ENCODE peak calls at places on chromosomes 6 and 20, in eight cellular contexts. One of them, this sample, is unnamed.

GRCh38 chr6:71332012-71332411 is 43.4 kb downstream of the OGFRL1 start:
- DNase-seq in H7: no peak
- DNase-seq in HS-27A: no peak
- DNase-seq in aorta: no peak
- DNase-seq in ovary: no peak
- DNase-seq in activated CD8-positive, alpha-beta memory T cell treated with anti-CD3 and anti-CD28 coated beads for 24 hours: no peak
- DNase-seq in stimulated activated CD4-positive, alpha-beta T cell treated with anti-CD3 and anti-CD28 coated beads, Interleukin-1b, Interleukin-23, amount 100 ng/mL, for 1 hour: no peak
- DNase-seq in NB4: no peak
- DNase-seq in this sample: no peak

GRCh38 chr6:44567406-44567805 is 179.9 kb downstream of the CDC5L start:
- DNase-seq in HS-27A: no peak
- DNase-seq in ovary: no peak
- DNase-seq in stimulated activated CD4-positive, alpha-beta T cell treated with anti-CD3 and anti-CD28 coated beads, Interleukin-1b, Interleukin-23, amount 100 ng/mL, for 1 hour: no peak
- DNase-seq in NB4: no peak
- DNase-seq in aorta: no peak
- DNase-seq in H7: no peak
- DNase-seq in activated CD8-positive, alpha-beta memory T cell treated with anti-CD3 and anti-CD28 coated beads for 24 hours: no peak
- DNase-seq in this sample: no peak

GRCh38 chr20:51067792-51068191 is 44.9 kb upstream of the KCNG1 start:
- DNase-seq in activated CD8-positive, alpha-beta memory T cell treated with anti-CD3 and anti-CD28 coated beads for 24 hours: no peak
- DNase-seq in HS-27A: no peak
- DNase-seq in stimulated activated CD4-positive, alpha-beta T cell treated with anti-CD3 and anti-CD28 coated beads, Interleukin-1b, Interleukin-23, amount 100 ng/mL, for 1 hour: no peak
- DNase-seq in H7: no peak
- DNase-seq in ovary: no peak
- DNase-seq in NB4: no peak
- DNase-seq in aorta: no peak
- DNase-seq in this sample: no peak

GRCh38 chr6:52538921-52539354 is 37.9 kb downstream of the TRAM2 start:
- DNase-seq in H7: no peak
- DNase-seq in NB4: no peak
- DNase-seq in HS-27A: peak; percentile 97
- DNase-seq in stimulated activated CD4-positive, alpha-beta T cell treated with anti-CD3 and anti-CD28 coated beads, Interleukin-1b, Interleukin-23, amount 100 ng/mL, for 1 hour: no peak
- DNase-seq in ovary: no peak
- DNase-seq in activated CD8-positive, alpha-beta memory T cell treated with anti-CD3 and anti-CD28 coated beads for 24 hours: no peak
- DNase-seq in aorta: no peak
- DNase-seq in this sample: no peak

GRCh38 chr6:31901415-31901952 is 402 bp downstream of the ZBTB12 start:
- DNase-seq in aorta: peak; percentile 79
- DNase-seq in H7: peak; percentile 90
- DNase-seq in stimulated activated CD4-positive, alpha-beta T cell treated with anti-CD3 and anti-CD28 coated beads, Interleukin-1b, Interleukin-23, amount 100 ng/mL, for 1 hour: no peak
- DNase-seq in HS-27A: no peak
- DNase-seq in NB4: peak; percentile 76
- DNase-seq in ovary: peak; percentile 81
- DNase-seq in activated CD8-positive, alpha-beta memory T cell treated with anti-CD3 and anti-CD28 coated beads for 24 hours: no peak
- DNase-seq in this sample: peak; percentile 49

GRCh38 chr6:35359744-35360348 is 17.5 kb downstream of the PPARD start:
- DNase-seq in stimulated activated CD4-positive, alpha-beta T cell treated with anti-CD3 and anti-CD28 coated beads, Interleukin-1b, Interleukin-23, amount 100 ng/mL, for 1 hour: no peak
- DNase-seq in ovary: no peak
- DNase-seq in HS-27A: no peak
- DNase-seq in activated CD8-positive, alpha-beta memory T cell treated with anti-CD3 and anti-CD28 coated beads for 24 hours: no peak
- DNase-seq in aorta: peak; percentile 51
- DNase-seq in NB4: no peak
- DNase-seq in H7: no peak
- DNase-seq in this sample: no peak

GRCh38 chr20:25324412-25324811 is 66.2 kb downstream of the ABHD12 start:
- DNase-seq in H7: peak; percentile 35
- DNase-seq in NB4: peak; percentile 88
- DNase-seq in stimulated activated CD4-positive, alpha-beta T cell treated with anti-CD3 and anti-CD28 coated beads, Interleukin-1b, Interleukin-23, amount 100 ng/mL, for 1 hour: no peak
- DNase-seq in HS-27A: no peak
- DNase-seq in ovary: no peak
- DNase-seq in activated CD8-positive, alpha-beta memory T cell treated with anti-CD3 and anti-CD28 coated beads for 24 hours: no peak
- DNase-seq in aorta: peak; percentile 89
- DNase-seq in this sample: no peak

GRCh38 chr20:25584905-25585704 is at the start of gene NINL:
- DNase-seq in aorta: peak; percentile 74
- DNase-seq in stimulated activated CD4-positive, alpha-beta T cell treated with anti-CD3 and anti-CD28 coated beads, Interleukin-1b, Interleukin-23, amount 100 ng/mL, for 1 hour: no peak
- DNase-seq in activated CD8-positive, alpha-beta memory T cell treated with anti-CD3 and anti-CD28 coated beads for 24 hours: peak; percentile 79
- DNase-seq in HS-27A: peak; percentile 39
- DNase-seq in H7: peak; percentile 98
- DNase-seq in ovary: peak; percentile 84
- DNase-seq in NB4: no peak
- DNase-seq in this sample: peak; percentile 57

GRCh38 chr20:50783903-50784302 is 11.0 kb upstream of the BCAS4 start:
- DNase-seq in ovary: no peak
- DNase-seq in H7: no peak
- DNase-seq in aorta: no peak
- DNase-seq in activated CD8-positive, alpha-beta memory T cell treated with anti-CD3 and anti-CD28 coated beads for 24 hours: no peak
- DNase-seq in stimulated activated CD4-positive, alpha-beta T cell treated with anti-CD3 and anti-CD28 coated beads, Interleukin-1b, Interleukin-23, amount 100 ng/mL, for 1 hour: no peak
- DNase-seq in NB4: no peak
- DNase-seq in HS-27A: no peak
- DNase-seq in this sample: no peak

GRCh38 chr6:120899932-120900331 is 434.3 kb downstream of the TBC1D32 start:
- DNase-seq in H7: no peak
- DNase-seq in NB4: no peak
- DNase-seq in HS-27A: no peak
- DNase-seq in activated CD8-positive, alpha-beta memory T cell treated with anti-CD3 and anti-CD28 coated beads for 24 hours: no peak
- DNase-seq in stimulated activated CD4-positive, alpha-beta T cell treated with anti-CD3 and anti-CD28 coated beads, Interleukin-1b, Interleukin-23, amount 100 ng/mL, for 1 hour: no peak
- DNase-seq in aorta: no peak
- DNase-seq in ovary: no peak
- DNase-seq in this sample: no peak

GRCh38 chr6:33769248-33769821 is 19.6 kb downstream of the LEMD2 start:
- DNase-seq in ovary: no peak
- DNase-seq in stimulated activated CD4-positive, alpha-beta T cell treated with anti-CD3 and anti-CD28 coated beads, Interleukin-1b, Interleukin-23, amount 100 ng/mL, for 1 hour: no peak
- DNase-seq in activated CD8-positive, alpha-beta memory T cell treated with anti-CD3 and anti-CD28 coated beads for 24 hours: no peak
- DNase-seq in HS-27A: no peak
- DNase-seq in aorta: no peak
- DNase-seq in H7: no peak
- DNase-seq in NB4: no peak
- DNase-seq in this sample: no peak

GRCh38 chr6:128311944-128312570 is 208.3 kb downstream of the PTPRK start:
- DNase-seq in HS-27A: no peak
- DNase-seq in activated CD8-positive, alpha-beta memory T cell treated with anti-CD3 and anti-CD28 coated beads for 24 hours: no peak
- DNase-seq in ovary: no peak
- DNase-seq in H7: no peak
- DNase-seq in NB4: peak; percentile 20
- DNase-seq in stimulated activated CD4-positive, alpha-beta T cell treated with anti-CD3 and anti-CD28 coated beads, Interleukin-1b, Interleukin-23, amount 100 ng/mL, for 1 hour: no peak
- DNase-seq in aorta: no peak
- DNase-seq in this sample: no peak

GRCh38 chr6:33905081-33905609 is 101.3 kb upstream of the MLN start:
- DNase-seq in HS-27A: no peak
- DNase-seq in activated CD8-positive, alpha-beta memory T cell treated with anti-CD3 and anti-CD28 coated beads for 24 hours: no peak
- DNase-seq in NB4: no peak
- DNase-seq in H7: no peak
- DNase-seq in ovary: no peak
- DNase-seq in stimulated activated CD4-positive, alpha-beta T cell treated with anti-CD3 and anti-CD28 coated beads, Interleukin-1b, Interleukin-23, amount 100 ng/mL, for 1 hour: no peak
- DNase-seq in aorta: no peak
- DNase-seq in this sample: no peak

GRCh38 chr6:72616406-72617015 is 5.4 kb upstream of the KCNQ5 start:
- DNase-seq in ovary: no peak
- DNase-seq in H7: no peak
- DNase-seq in NB4: peak; percentile 70
- DNase-seq in stimulated activated CD4-positive, alpha-beta T cell treated with anti-CD3 and anti-CD28 coated beads, Interleukin-1b, Interleukin-23, amount 100 ng/mL, for 1 hour: no peak
- DNase-seq in activated CD8-positive, alpha-beta memory T cell treated with anti-CD3 and anti-CD28 coated beads for 24 hours: no peak
- DNase-seq in HS-27A: no peak
- DNase-seq in aorta: no peak
- DNase-seq in this sample: peak; percentile 62

GRCh38 chr6:26431258-26432162 is 8.8 kb upstream of the BTN3A3 start:
- DNase-seq in stimulated activated CD4-positive, alpha-beta T cell treated with anti-CD3 and anti-CD28 coated beads, Interleukin-1b, Interleukin-23, amount 100 ng/mL, for 1 hour: no peak
- DNase-seq in aorta: no peak
- DNase-seq in H7: no peak
- DNase-seq in activated CD8-positive, alpha-beta memory T cell treated with anti-CD3 and anti-CD28 coated beads for 24 hours: no peak
- DNase-seq in NB4: no peak
- DNase-seq in HS-27A: peak; percentile 34
- DNase-seq in ovary: no peak
- DNase-seq in this sample: no peak

GRCh38 chr6:113620372-113620771 is 236.8 kb upstream of the MARCKS start:
- DNase-seq in NB4: no peak
- DNase-seq in ovary: no peak
- DNase-seq in aorta: no peak
- DNase-seq in HS-27A: no peak
- DNase-seq in stimulated activated CD4-positive, alpha-beta T cell treated with anti-CD3 and anti-CD28 coated beads, Interleukin-1b, Interleukin-23, amount 100 ng/mL, for 1 hour: no peak
- DNase-seq in H7: no peak
- DNase-seq in activated CD8-positive, alpha-beta memory T cell treated with anti-CD3 and anti-CD28 coated beads for 24 hours: no peak
- DNase-seq in this sample: no peak

GRCh38 chr6:70298070-70298469 is 4.8 kb downstream of the COL9A1 start:
- DNase-seq in HS-27A: no peak
- DNase-seq in H7: no peak
- DNase-seq in NB4: no peak
- DNase-seq in activated CD8-positive, alpha-beta memory T cell treated with anti-CD3 and anti-CD28 coated beads for 24 hours: no peak
- DNase-seq in stimulated activated CD4-positive, alpha-beta T cell treated with anti-CD3 and anti-CD28 coated beads, Interleukin-1b, Interleukin-23, amount 100 ng/mL, for 1 hour: no peak
- DNase-seq in aorta: no peak
- DNase-seq in ovary: no peak
- DNase-seq in this sample: no peak

GRCh38 chr20:38985603-38986170 is 23.5 kb downstream of the DHX35 start:
- DNase-seq in NB4: no peak
- DNase-seq in HS-27A: no peak
- DNase-seq in aorta: no peak
- DNase-seq in H7: no peak
- DNase-seq in ovary: no peak
- DNase-seq in stimulated activated CD4-positive, alpha-beta T cell treated with anti-CD3 and anti-CD28 coated beads, Interleukin-1b, Interleukin-23, amount 100 ng/mL, for 1 hour: no peak
- DNase-seq in activated CD8-positive, alpha-beta memory T cell treated with anti-CD3 and anti-CD28 coated beads for 24 hours: no peak
- DNase-seq in this sample: no peak

GRCh38 chr20:40868568-40869223 is 159.9 kb upstream of the TOP1 start:
- DNase-seq in H7: no peak
- DNase-seq in HS-27A: no peak
- DNase-seq in ovary: peak; percentile 48
- DNase-seq in NB4: no peak
- DNase-seq in stimulated activated CD4-positive, alpha-beta T cell treated with anti-CD3 and anti-CD28 coated beads, Interleukin-1b, Interleukin-23, amount 100 ng/mL, for 1 hour: no peak
- DNase-seq in activated CD8-positive, alpha-beta memory T cell treated with anti-CD3 and anti-CD28 coated beads for 24 hours: no peak
- DNase-seq in aorta: peak; percentile 70
- DNase-seq in this sample: no peak